ENCODE peak calls at places on chromosomes 3 and 15, in ten cellular contexts. C is spleen, V is adrenal gland, I is Peyer's patch, E is tibial nerve, J is upper lobe of left lung, K is HepG2, M is uterus, A is heart left ventricle, B is ovary. H is an unnamed sample. For H3K4me1, the result is how much of the 10 kb centered on the place peaks cover.

GRCh38 chr3:142224482-142225072 is 808 bp downstream of the GK5 start:
- DNase-seq in J (no peak), M (no peak), C (no peak), A (no peak), E (no peak), B (no peak), I (no peak), K (no peak), V (no peak), H (no peak)

GRCh38 chr3:183253364-183253960 is 409 bp downstream of the B3GNT5 start:
- DNase-seq in M (peak), A (peak), J (peak), K (no peak), E (peak), B (peak), V (peak), I (peak), C (peak), H (peak)

GRCh38 chr3:49813497-49814174 is at the start of gene UBA7:
- DNase-seq in B (peak), V (peak), M (peak), K (peak), I (peak), A (peak), E (peak), C (peak), J (peak), H (peak)

GRCh38 chr3:194120789-194121770 is 14.9 kb upstream of the HES1 start:
- DNase-seq in E (no peak), V (no peak), B (no peak), J (no peak), M (no peak), I (peak), C (no peak), K (no peak), A (no peak), H (no peak)

GRCh38 chr15:50562735-50563640 is 16.5 kb upstream of the USP50 start:
- DNase-seq in K (no peak), A (no peak), B (no peak), C (no peak), M (no peak), V (no peak), E (no peak), I (no peak), J (no peak), H (no peak)

GRCh38 chr3:79651536-79652065 is 116.2 kb downstream of the ROBO1 start:
- DNase-seq in M (no peak), B (no peak), I (no peak), J (no peak), V (no peak), E (no peak), C (no peak), A (no peak), K (no peak), H (no peak)

GRCh38 chr3:142595141-142595540 is 1.1 kb upstream of the PLS1 start:
- DNase-seq in K (no peak), J (no peak), B (no peak), V (no peak), I (no peak), E (no peak), A (no peak), C (no peak), M (no peak), H (no peak)

GRCh38 chr3:124044961-124045360 is 53.0 kb upstream of the ROPN1 start:
- DNase-seq in A (no peak), K (no peak), B (no peak), J (no peak), I (no peak), C (no peak), M (no peak), V (no peak), E (no peak), H (no peak)

GRCh38 chr3:157746391-157746790 is 243.2 kb upstream of the VEPH1 start:
- DNase-seq in C (no peak), B (no peak), J (no peak), K (no peak), V (no peak), M (no peak), I (no peak), E (no peak), A (no peak), H (no peak)

GRCh38 chr3:108255131-108255530 is 32.9 kb upstream of the IFT57 start:
- DNase-seq in K (no peak), B (no peak), V (no peak), M (no peak), I (no peak), E (no peak), A (no peak), C (no peak), J (no peak), H (no peak)

GRCh38 chr15:67836477-67836876 is 3.4 kb downstream of the RNU6-1 start:
- DNase-seq in J (no peak), A (no peak), M (peak), K (no peak), B (no peak), V (peak), I (peak), E (peak), C (peak), H (peak)

GRCh38 chr3:167166012-167166411 is 214.1 kb downstream of the ZBBX start:
- DNase-seq in I (no peak), K (no peak), M (no peak), C (no peak), J (no peak), E (no peak), A (no peak), V (no peak), B (no peak), H (no peak)

GRCh38 chr15:93619597-93619996 is 530.6 kb upstream of the RGMA start:
- DNase-seq in K (no peak), A (no peak), J (no peak), I (no peak), C (no peak), V (no peak), B (no peak), M (no peak), E (no peak), H (no peak)

GRCh38 chr3:98900265-98901031 is 1.0 kb downstream of the DCBLD2 start:
- DNase-seq in C (no peak), B (no peak), J (no peak), M (no peak), I (no peak), E (no peak), K (no peak), A (no peak), V (no peak), H (no peak)

DNA sequence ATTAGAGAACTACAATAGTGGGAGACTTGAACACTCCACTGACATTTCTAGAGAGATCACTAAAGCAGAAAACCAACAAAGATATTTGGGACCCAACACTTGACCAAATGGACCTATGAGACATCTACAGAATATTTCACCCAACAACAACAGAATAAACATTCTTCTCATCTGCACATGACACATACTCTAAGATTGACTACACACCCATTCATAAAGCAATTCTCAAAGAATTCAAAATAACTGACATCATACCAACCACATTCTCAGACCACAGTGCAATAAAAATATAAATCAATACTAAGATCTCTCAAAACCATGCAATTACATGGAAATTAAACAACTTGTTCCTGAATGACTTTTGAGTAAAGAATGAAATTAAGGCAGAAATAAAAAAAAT is 473.7 kb downstream of the LPP start:
- DNase-seq in I (no peak), K (no peak), A (no peak), B (no peak), E (no peak), C (no peak), J (no peak), M (no peak), V (no peak), H (no peak)
- H3K4me1 ChIP-seq in I (under half), K (under half), A (under half), B (under half), E (under half), C (under half), J (under half), M (under half), V (under half), H (under half)

GRCh38 chr3:189304465-189305341 is 132.9 kb downstream of the TPRG1 start:
- DNase-seq in M (peak), B (no peak), K (no peak), A (no peak), V (no peak), J (no peak), C (no peak), E (no peak), I (peak), H (no peak)
- TF ChIP-seq POLR2A in M (no peak), B (no peak), K (no peak), A (no peak), V (no peak), J (no peak), C (no peak), E (no peak), I (no peak), H (no peak)

GRCh38 chr3:43291546-43291945 is 5.2 kb downstream of the SNRK start:
- DNase-seq in V (no peak), I (no peak), K (no peak), J (no peak), A (no peak), C (no peak), B (no peak), M (no peak), E (no peak), H (no peak)
- H3K4me1 ChIP-seq in V (under half), I (under half), K (half or more), J (half or more), A (under half), C (half or more), B (under half), M (under half), E (under half), H (half or more)

GRCh38 chr3:43997788-43998373 is 243.8 kb upstream of the TOPAZ1 start:
- DNase-seq in A (no peak), J (peak), C (no peak), K (no peak), M (no peak), I (no peak), V (no peak), E (no peak), B (no peak), H (no peak)

GRCh38 chr3:43998374-43998840 is 243.3 kb upstream of the TOPAZ1 start:
- DNase-seq in E (no peak), J (peak), V (no peak), A (no peak), I (no peak), C (no peak), K (no peak), B (no peak), M (no peak), H (no peak)

GRCh38 chr3:43995929-43996378 is 245.7 kb upstream of the TOPAZ1 start:
- DNase-seq in E (no peak), B (no peak), V (no peak), I (no peak), J (no peak), A (no peak), C (no peak), M (no peak), K (no peak), H (no peak)

GRCh38 chr3:43995078-43995928 is 246.4 kb upstream of the TOPAZ1 start:
- DNase-seq in B (no peak), I (peak), J (peak), A (no peak), K (no peak), C (peak), M (no peak), V (peak), E (no peak), H (no peak)

DNA sequence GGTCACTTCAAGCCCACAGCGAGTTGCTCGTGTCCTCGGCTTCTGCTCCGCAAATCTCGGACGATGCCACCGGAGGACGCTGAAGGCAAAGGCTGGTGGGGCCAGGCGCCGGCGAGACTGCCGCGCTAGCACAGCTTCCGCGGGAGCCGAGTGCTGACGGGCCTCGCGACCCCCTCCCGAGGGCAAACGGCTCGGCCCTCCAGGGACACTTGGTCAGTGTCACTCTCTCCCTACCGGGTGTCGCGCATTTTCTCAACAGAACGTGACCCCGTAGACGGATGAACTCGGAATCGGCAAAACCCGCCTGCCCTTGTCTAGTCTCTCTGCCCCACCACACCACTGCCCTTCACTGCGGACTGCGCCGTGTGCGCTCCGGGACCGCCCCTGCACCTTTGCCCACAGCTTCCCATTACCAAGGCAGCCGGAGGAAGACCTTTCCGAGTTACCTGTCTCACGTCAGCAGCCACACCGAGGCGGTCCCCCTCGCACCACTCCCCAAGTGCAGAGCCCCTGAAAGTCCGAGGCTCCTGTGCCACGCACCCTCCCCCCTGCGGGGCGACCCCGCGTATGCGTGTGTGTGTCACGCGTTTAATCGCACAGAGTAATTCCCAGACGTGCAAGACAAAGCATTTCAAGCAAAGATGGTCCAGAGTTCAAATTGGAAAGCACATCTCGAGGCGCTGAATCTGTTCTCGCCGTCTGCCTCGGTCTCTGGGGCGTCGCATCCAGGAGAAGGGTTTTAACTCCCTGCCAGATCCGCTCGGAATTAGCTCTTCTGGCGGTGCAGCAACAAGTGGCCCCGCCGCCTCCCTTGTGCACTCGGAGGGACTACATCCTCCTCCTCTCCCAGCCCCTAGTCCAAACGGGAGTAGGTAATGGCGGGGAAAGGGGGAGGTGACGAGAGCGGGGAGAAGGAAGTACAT is 245.0 kb upstream of the TOPAZ1 start:
- DNase-seq in B (no peak), A (no peak), E (no peak), V (no peak), J (peak), I (peak), M (no peak), C (peak), K (no peak), H (no peak)
- TF ChIP-seq POLR2A in B (no peak), A (no peak), E (no peak), V (no peak), J (no peak), I (no peak), M (no peak), C (no peak), K (no peak), H (no peak)

GRCh38 chr3:134929976-134930375 is 134.9 kb downstream of the EPHB1 start:
- DNase-seq in E (no peak), A (no peak), C (no peak), I (no peak), V (no peak), M (no peak), J (no peak), K (no peak), B (no peak), H (peak)

GRCh38 chr3:134931045-134931775 is 136.2 kb downstream of the EPHB1 start:
- DNase-seq in E (no peak), I (no peak), C (no peak), J (no peak), B (no peak), A (no peak), V (no peak), M (no peak), K (no peak), H (peak)

GRCh38 chr3:134933997-134934396 is 138.9 kb downstream of the EPHB1 start:
- DNase-seq in B (no peak), M (no peak), E (no peak), I (no peak), V (no peak), K (no peak), C (no peak), J (no peak), A (no peak), H (peak)

GRCh38 chr3:134934933-134935332 is 139.9 kb downstream of the EPHB1 start:
- DNase-seq in E (no peak), J (no peak), A (no peak), B (no peak), C (no peak), V (no peak), M (no peak), K (no peak), I (no peak), H (peak)

DNA sequence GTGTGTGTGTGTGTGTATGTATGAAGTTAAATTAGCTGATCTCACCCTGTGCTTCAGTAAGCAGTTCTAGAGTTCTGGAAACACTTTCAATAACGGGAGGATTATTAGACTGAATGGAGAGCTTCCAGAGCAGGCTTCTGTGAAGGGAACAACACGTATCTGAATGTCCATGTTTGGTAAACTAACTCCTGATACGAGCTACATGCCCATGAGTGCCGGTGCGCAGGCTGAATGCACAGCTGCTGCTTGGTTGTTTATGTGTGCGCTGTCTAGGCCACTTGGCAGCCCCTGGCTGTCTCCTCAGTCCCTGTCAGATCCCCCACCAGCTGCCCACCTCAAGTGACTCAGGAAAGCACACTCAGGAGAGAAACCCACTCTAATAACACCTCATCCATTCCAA is 137.0 kb downstream of the EPHB1 start:
- DNase-seq in J (no peak), M (peak), B (no peak), K (no peak), I (no peak), E (no peak), V (no peak), A (no peak), C (no peak), H (peak)
- H3K4me1 ChIP-seq in J (under half), M (under half), B (under half), K (under half), I (under half), E (under half), V (under half), A (under half), C (under half), H (under half)

GRCh38 chr3:66500575-66501482 is at the start of gene LRIG1:
- DNase-seq in J (peak), A (peak), M (peak), K (peak), I (peak), B (peak), E (peak), C (peak), V (peak), H (peak)
- TF ChIP-seq POLR2A in J (peak), A (peak), M (peak), K (peak), I (peak), B (peak), E (peak), C (no peak), V (peak), H (no peak)

GRCh38 chr3:43760951-43761350 is 70.2 kb downstream of the ABHD5 start:
- DNase-seq in A (no peak), K (no peak), E (no peak), V (no peak), B (no peak), M (no peak), C (no peak), I (no peak), J (no peak), H (no peak)
- H3K4me1 ChIP-seq in A (under half), K (under half), E (under half), V (under half), B (under half), M (under half), C (under half), I (under half), J (under half), H (under half)

GRCh38 chr3:12991861-12992281 is 81.4 kb downstream of the IQSEC1 start:
- DNase-seq in J (no peak), M (no peak), V (peak), I (no peak), A (no peak), B (no peak), K (peak), E (no peak), C (peak), H (no peak)
- TF ChIP-seq POLR2A in J (no peak), M (no peak), V (peak), I (no peak), A (no peak), B (no peak), K (no peak), E (no peak), C (no peak), H (no peak)